ENCODE peak calls at places on chromosome 11, in four cellular contexts. A is HEK293T; M is central memory CD4-positive, alpha-beta T cell; R is DMS153. Y is an unnamed sample.

GRCh38 chr11:73310076-73310475 is 2.0 kb downstream of the ARHGEF17 start:
- DNase-seq in R (no peak), M (no peak), A (no peak), Y (no peak)

GRCh38 chr11:12003815-12004214 is 4.6 kb downstream of the DKK3 start:
- DNase-seq in M (no peak), A (no peak), R (no peak), Y (no peak)

GRCh38 chr11:62708423-62709261 is 1.2 kb downstream of the GNG3 start:
- DNase-seq in M (no peak), R (peak; percentile 34), A (no peak), Y (no peak)

GRCh38 chr11:74055938-74056337 is 47.1 kb upstream of the UCP3 start:
- DNase-seq in M (no peak), A (no peak), R (no peak), Y (peak; percentile 80)

GRCh38 chr11:35344990-35345655 is 74.2 kb downstream of the SLC1A2 start:
- DNase-seq in M (no peak), R (no peak), A (no peak), Y (no peak)

GRCh38 chr11:68840661-68841653 is 759 bp downstream of the CPT1A start:
- DNase-seq in R (no peak), M (peak; percentile 12), A (no peak), Y (peak; percentile 76)

GRCh38 chr11:60932605-60933346 is 8.5 kb downstream of the TMEM132A start:
- DNase-seq in R (no peak), M (no peak), A (no peak), Y (no peak)

GRCh38 chr11:579830-580601 is 3.7 kb downstream of the PHRF1 start:
- DNase-seq in A (no peak), R (no peak), M (no peak), Y (peak; percentile 57)

Y was measured in GM23248.